ENCODE peak calls at places on chromosomes 7 and 10, in five cellular contexts. One of them, this sample, is unnamed.

GRCh38 chr7:97119747-97120146 is 2.2 kb downstream of the SDHAF3 start:
- DNase-seq in cardiac fibroblast: no peak
- DNase-seq in colonic mucosa: no peak
- DNase-seq in fibroblast of mammary gland: no peak
- DNase-seq in astrocyte: no peak
- DNase-seq in this sample: no peak

GRCh38 chr7:85275204-85275603 is 88.3 kb upstream of the SEMA3D start:
- DNase-seq in cardiac fibroblast: no peak
- DNase-seq in fibroblast of mammary gland: no peak
- DNase-seq in colonic mucosa: no peak
- DNase-seq in astrocyte: no peak
- DNase-seq in this sample: no peak

GRCh38 chr10:69272620-69273019 is 5.7 kb upstream of the HK1 start:
- DNase-seq in cardiac fibroblast: peak
- DNase-seq in astrocyte: no peak
- DNase-seq in colonic mucosa: no peak
- DNase-seq in fibroblast of mammary gland: no peak
- DNase-seq in this sample: peak

GRCh38 chr7:157013101-157013500 is 2.6 kb upstream of the MNX1 start:
- DNase-seq in fibroblast of mammary gland: no peak
- DNase-seq in colonic mucosa: no peak
- DNase-seq in cardiac fibroblast: no peak
- DNase-seq in astrocyte: no peak
- DNase-seq in this sample: no peak

GRCh38 chr10:9331583-9332008 is 1277.1 kb downstream of the GATA3 start:
- DNase-seq in fibroblast of mammary gland: peak
- DNase-seq in colonic mucosa: no peak
- DNase-seq in astrocyte: peak
- DNase-seq in cardiac fibroblast: peak
- DNase-seq in this sample: peak

GRCh38 chr7:45988405-45989057 is 67.5 kb upstream of the IGFBP3 start:
- DNase-seq in colonic mucosa: peak
- DNase-seq in astrocyte: no peak
- DNase-seq in cardiac fibroblast: no peak
- DNase-seq in fibroblast of mammary gland: no peak
- DNase-seq in this sample: no peak

GRCh38 chr10:48970654-48971053 is 31.0 kb upstream of the LRRC18 start:
- DNase-seq in colonic mucosa: no peak
- DNase-seq in fibroblast of mammary gland: no peak
- DNase-seq in cardiac fibroblast: no peak
- DNase-seq in astrocyte: no peak
- DNase-seq in this sample: no peak

GRCh38 chr7:22664988-22665798 is 61.8 kb upstream of the IL6 start:
- DNase-seq in fibroblast of mammary gland: no peak
- DNase-seq in cardiac fibroblast: no peak
- DNase-seq in astrocyte: no peak
- DNase-seq in colonic mucosa: no peak
- DNase-seq in this sample: no peak

GRCh38 chr10:36676321-36677169 is 448.9 kb upstream of the ANKRD30A start:
- DNase-seq in colonic mucosa: no peak
- DNase-seq in cardiac fibroblast: peak
- DNase-seq in astrocyte: peak
- DNase-seq in fibroblast of mammary gland: peak
- DNase-seq in this sample: peak

GRCh38 chr10:103969857-103970627 is 3.1 kb downstream of the SLK start:
- DNase-seq in colonic mucosa: no peak
- DNase-seq in cardiac fibroblast: no peak
- DNase-seq in astrocyte: no peak
- DNase-seq in fibroblast of mammary gland: no peak
- DNase-seq in this sample: no peak

DNA sequence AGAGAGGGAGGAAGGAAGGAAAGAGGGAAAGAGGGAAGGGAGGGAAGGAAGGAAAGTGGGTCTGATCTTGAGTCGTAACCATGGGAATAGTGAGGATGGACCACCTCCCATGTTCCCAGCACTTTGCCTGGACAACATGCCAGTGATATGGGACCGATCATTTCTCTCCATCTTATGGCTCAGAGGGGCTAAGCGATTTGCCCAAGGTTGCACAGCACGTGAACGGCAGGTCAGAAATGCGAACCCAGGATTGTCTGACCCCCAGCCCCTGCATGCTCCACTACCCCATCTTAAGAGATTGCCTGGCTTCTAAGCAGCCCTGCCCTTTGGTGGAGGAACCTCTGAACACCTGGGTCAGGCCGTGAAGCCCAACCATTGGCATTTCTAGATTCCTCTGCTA is 109.0 kb upstream of the CARD11 start:
- DNase-seq in astrocyte: no peak
- DNase-seq in fibroblast of mammary gland: no peak
- DNase-seq in colonic mucosa: no peak
- DNase-seq in cardiac fibroblast: no peak
- DNase-seq in this sample: no peak
- H3K4me3 ChIP-seq in astrocyte: no peak
- H3K4me3 ChIP-seq in fibroblast of mammary gland: no peak
- H3K4me3 ChIP-seq in colonic mucosa: no peak
- H3K4me3 ChIP-seq in cardiac fibroblast: no peak
- H3K4me3 ChIP-seq in this sample: no peak

DNA sequence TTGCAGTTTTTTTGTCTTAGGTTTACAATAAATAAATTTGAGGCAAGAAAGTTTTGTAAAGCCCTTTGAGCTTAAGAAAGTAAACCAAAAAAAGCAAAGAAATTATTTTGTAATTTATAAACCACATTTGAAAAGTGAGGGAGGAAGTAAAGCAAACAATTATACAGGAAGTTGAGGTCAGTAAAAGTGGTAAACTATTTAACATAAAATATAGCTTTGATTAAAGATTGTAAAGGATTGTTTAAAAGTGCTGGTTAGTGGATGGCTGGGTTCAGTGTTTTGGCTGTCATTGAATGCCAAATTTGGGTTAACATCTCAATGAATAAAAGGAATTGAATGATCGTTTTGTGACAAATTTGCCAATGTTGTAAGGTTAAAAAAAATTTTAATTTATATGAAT is 9.9 kb downstream of the SOSTDC1 start:
- DNase-seq in fibroblast of mammary gland: no peak
- DNase-seq in cardiac fibroblast: no peak
- DNase-seq in astrocyte: no peak
- DNase-seq in colonic mucosa: no peak
- DNase-seq in this sample: no peak
- TF ChIP-seq CTCF in fibroblast of mammary gland: no peak
- TF ChIP-seq CTCF in cardiac fibroblast: no peak
- TF ChIP-seq CTCF in astrocyte: no peak
- TF ChIP-seq CTCF in colonic mucosa: no peak
- TF ChIP-seq CTCF in this sample: no peak

GRCh38 chr7:39085189-39085588 is 107.5 kb downstream of the POU6F2 start:
- DNase-seq in astrocyte: no peak
- DNase-seq in fibroblast of mammary gland: no peak
- DNase-seq in cardiac fibroblast: no peak
- DNase-seq in colonic mucosa: no peak
- DNase-seq in this sample: no peak
- H3K4me3 ChIP-seq in astrocyte: peak
- H3K4me3 ChIP-seq in fibroblast of mammary gland: no peak
- H3K4me3 ChIP-seq in cardiac fibroblast: no peak
- H3K4me3 ChIP-seq in colonic mucosa: no peak
- H3K4me3 ChIP-seq in this sample: no peak

DNA sequence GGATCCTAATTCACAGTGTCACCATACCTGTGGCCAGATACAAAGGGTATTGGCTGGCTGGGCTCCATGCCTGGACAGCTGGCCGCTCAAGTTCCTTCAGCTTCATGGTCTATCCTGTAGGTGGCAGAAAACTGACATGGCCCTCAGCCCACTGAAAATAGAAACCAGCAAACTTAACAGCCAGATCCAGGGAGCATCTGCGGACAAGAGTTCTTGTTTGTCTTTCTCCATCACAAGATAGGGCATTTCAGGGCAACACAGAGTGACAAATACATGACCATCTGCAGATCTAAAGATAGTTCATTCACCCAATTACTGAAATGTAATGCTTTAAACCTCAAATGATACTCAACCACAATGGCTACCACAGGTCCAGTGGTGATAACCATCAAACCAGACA is 2.8 kb downstream of the SEC31B start:
- DNase-seq in astrocyte: no peak
- DNase-seq in cardiac fibroblast: no peak
- DNase-seq in colonic mucosa: no peak
- DNase-seq in fibroblast of mammary gland: no peak
- DNase-seq in this sample: no peak
- TF ChIP-seq CTCF in astrocyte: no peak
- TF ChIP-seq CTCF in cardiac fibroblast: peak
- TF ChIP-seq CTCF in colonic mucosa: no peak
- TF ChIP-seq CTCF in fibroblast of mammary gland: peak
- TF ChIP-seq CTCF in this sample: peak

This sample was measured in fibroblast of pulmonary artery.